ENCODE peak calls at places on chromosomes 5 and 9, in five cellular contexts. One of them, this sample, is unnamed.

GRCh38 chr9:106893088-106893487 is 30.1 kb downstream of the ZNF462 start:
- DNase-seq in tibial artery: no peak
- DNase-seq in fibroblast of pulmonary artery: peak; percentile 35
- DNase-seq in activated CD8-positive, alpha-beta T cell treated with anti-CD3 and anti-CD28 coated beads for 36 hours: no peak
- DNase-seq in cardiac muscle cell: peak; percentile 41
- DNase-seq in this sample: no peak

GRCh38 chr9:94680020-94680419 is 40.7 kb upstream of the FBP1 start:
- DNase-seq in tibial artery: no peak
- DNase-seq in fibroblast of pulmonary artery: no peak
- DNase-seq in activated CD8-positive, alpha-beta T cell treated with anti-CD3 and anti-CD28 coated beads for 36 hours: no peak
- DNase-seq in cardiac muscle cell: no peak
- DNase-seq in this sample: no peak

GRCh38 chr5:34564706-34565235 is 91.4 kb upstream of the RAI14 start:
- DNase-seq in tibial artery: no peak
- DNase-seq in fibroblast of pulmonary artery: peak; percentile 52
- DNase-seq in activated CD8-positive, alpha-beta T cell treated with anti-CD3 and anti-CD28 coated beads for 36 hours: no peak
- DNase-seq in cardiac muscle cell: peak; percentile 30
- DNase-seq in this sample: no peak

GRCh38 chr5:3190930-3191329 is 404.7 kb upstream of the IRX1 start:
- DNase-seq in tibial artery: no peak
- DNase-seq in fibroblast of pulmonary artery: no peak
- DNase-seq in activated CD8-positive, alpha-beta T cell treated with anti-CD3 and anti-CD28 coated beads for 36 hours: no peak
- DNase-seq in cardiac muscle cell: no peak
- DNase-seq in this sample: no peak

GRCh38 chr5:69049151-69049550 is 44.7 kb upstream of the SLC30A5 start:
- DNase-seq in tibial artery: no peak
- DNase-seq in fibroblast of pulmonary artery: no peak
- DNase-seq in activated CD8-positive, alpha-beta T cell treated with anti-CD3 and anti-CD28 coated beads for 36 hours: no peak
- DNase-seq in cardiac muscle cell: no peak
- DNase-seq in this sample: no peak

GRCh38 chr9:125992557-125992956 is 245.4 kb downstream of the PBX3 start:
- DNase-seq in tibial artery: peak; percentile 51
- DNase-seq in fibroblast of pulmonary artery: no peak
- DNase-seq in activated CD8-positive, alpha-beta T cell treated with anti-CD3 and anti-CD28 coated beads for 36 hours: no peak
- DNase-seq in cardiac muscle cell: no peak
- DNase-seq in this sample: no peak

GRCh38 chr9:85425153-85425611 is 316.6 kb downstream of the AGTPBP1 start:
- DNase-seq in tibial artery: peak; percentile 70
- DNase-seq in fibroblast of pulmonary artery: peak; percentile 58
- DNase-seq in activated CD8-positive, alpha-beta T cell treated with anti-CD3 and anti-CD28 coated beads for 36 hours: peak; percentile 77
- DNase-seq in cardiac muscle cell: peak; percentile 64
- DNase-seq in this sample: peak; percentile 63

GRCh38 chr9:124664143-124664542 is 107.0 kb downstream of the NR6A1 start:
- DNase-seq in tibial artery: no peak
- DNase-seq in fibroblast of pulmonary artery: peak; percentile 35
- DNase-seq in activated CD8-positive, alpha-beta T cell treated with anti-CD3 and anti-CD28 coated beads for 36 hours: no peak
- DNase-seq in cardiac muscle cell: peak; percentile 39
- DNase-seq in this sample: no peak

GRCh38 chr9:87494970-87495471 is 2.6 kb upstream of the DAPK1 start:
- DNase-seq in tibial artery: no peak
- DNase-seq in fibroblast of pulmonary artery: no peak
- DNase-seq in activated CD8-positive, alpha-beta T cell treated with anti-CD3 and anti-CD28 coated beads for 36 hours: no peak
- DNase-seq in cardiac muscle cell: no peak
- DNase-seq in this sample: peak; percentile 42

GRCh38 chr5:132765311-132766019 is 11.6 kb downstream of the SEPTIN8 start:
- DNase-seq in tibial artery: no peak
- DNase-seq in fibroblast of pulmonary artery: no peak
- DNase-seq in activated CD8-positive, alpha-beta T cell treated with anti-CD3 and anti-CD28 coated beads for 36 hours: no peak
- DNase-seq in cardiac muscle cell: no peak
- DNase-seq in this sample: no peak

GRCh38 chr5:133341296-133341695 is 271.0 kb downstream of the FSTL4 start:
- DNase-seq in tibial artery: peak; percentile 37
- DNase-seq in fibroblast of pulmonary artery: no peak
- DNase-seq in activated CD8-positive, alpha-beta T cell treated with anti-CD3 and anti-CD28 coated beads for 36 hours: no peak
- DNase-seq in cardiac muscle cell: no peak
- DNase-seq in this sample: no peak

GRCh38 chr5:45521067-45521466 is 175.1 kb downstream of the HCN1 start:
- DNase-seq in tibial artery: no peak
- DNase-seq in fibroblast of pulmonary artery: peak; percentile 29
- DNase-seq in activated CD8-positive, alpha-beta T cell treated with anti-CD3 and anti-CD28 coated beads for 36 hours: peak; percentile 2
- DNase-seq in cardiac muscle cell: peak; percentile 6
- DNase-seq in this sample: no peak

GRCh38 chr5:176611435-176611834 is 1.5 kb upstream of the GPRIN1 start:
- DNase-seq in tibial artery: peak; percentile 76
- DNase-seq in fibroblast of pulmonary artery: peak; percentile 93
- DNase-seq in activated CD8-positive, alpha-beta T cell treated with anti-CD3 and anti-CD28 coated beads for 36 hours: peak; percentile 76
- DNase-seq in cardiac muscle cell: peak; percentile 92
- DNase-seq in this sample: peak; percentile 68

GRCh38 chr9:93958121-93958874 is 3.1 kb upstream of the BARX1 start:
- DNase-seq in tibial artery: no peak
- DNase-seq in fibroblast of pulmonary artery: no peak
- DNase-seq in activated CD8-positive, alpha-beta T cell treated with anti-CD3 and anti-CD28 coated beads for 36 hours: peak; percentile 62
- DNase-seq in cardiac muscle cell: no peak
- DNase-seq in this sample: peak; percentile 50

GRCh38 chr5:156406023-156406422 is 79.1 kb downstream of the SGCD start:
- DNase-seq in tibial artery: no peak
- DNase-seq in fibroblast of pulmonary artery: no peak
- DNase-seq in activated CD8-positive, alpha-beta T cell treated with anti-CD3 and anti-CD28 coated beads for 36 hours: no peak
- DNase-seq in cardiac muscle cell: no peak
- DNase-seq in this sample: no peak

GRCh38 chr9:9612270-9612669 is 1000.5 kb downstream of the PTPRD start:
- DNase-seq in tibial artery: no peak
- DNase-seq in fibroblast of pulmonary artery: no peak
- DNase-seq in activated CD8-positive, alpha-beta T cell treated with anti-CD3 and anti-CD28 coated beads for 36 hours: no peak
- DNase-seq in cardiac muscle cell: no peak
- DNase-seq in this sample: no peak

GRCh38 chr5:56914678-56915077 is 5.3 kb downstream of the SETD9 start:
- DNase-seq in tibial artery: no peak
- DNase-seq in fibroblast of pulmonary artery: no peak
- DNase-seq in activated CD8-positive, alpha-beta T cell treated with anti-CD3 and anti-CD28 coated beads for 36 hours: no peak
- DNase-seq in cardiac muscle cell: no peak
- DNase-seq in this sample: no peak

GRCh38 chr9:95103385-95104087 is 214.0 kb downstream of the FANCC start:
- DNase-seq in tibial artery: no peak
- DNase-seq in fibroblast of pulmonary artery: no peak
- DNase-seq in activated CD8-positive, alpha-beta T cell treated with anti-CD3 and anti-CD28 coated beads for 36 hours: no peak
- DNase-seq in cardiac muscle cell: peak; percentile 20
- DNase-seq in this sample: no peak

GRCh38 chr5:164487939-164488338 is 982.5 kb downstream of the MAT2B start:
- DNase-seq in tibial artery: no peak
- DNase-seq in fibroblast of pulmonary artery: no peak
- DNase-seq in activated CD8-positive, alpha-beta T cell treated with anti-CD3 and anti-CD28 coated beads for 36 hours: no peak
- DNase-seq in cardiac muscle cell: no peak
- DNase-seq in this sample: no peak

GRCh38 chr5:149845601-149846000 is 99.0 kb downstream of the PDE6A start:
- DNase-seq in tibial artery: no peak
- DNase-seq in fibroblast of pulmonary artery: no peak
- DNase-seq in activated CD8-positive, alpha-beta T cell treated with anti-CD3 and anti-CD28 coated beads for 36 hours: no peak
- DNase-seq in cardiac muscle cell: no peak
- DNase-seq in this sample: no peak

GRCh38 chr9:130893250-130894101 is 3.1 kb downstream of the QRFP start:
- DNase-seq in tibial artery: no peak
- DNase-seq in fibroblast of pulmonary artery: no peak
- DNase-seq in activated CD8-positive, alpha-beta T cell treated with anti-CD3 and anti-CD28 coated beads for 36 hours: no peak
- DNase-seq in cardiac muscle cell: no peak
- DNase-seq in this sample: no peak

GRCh38 chr9:33408087-33408486 is 5.7 kb upstream of the AQP7 start:
- DNase-seq in tibial artery: no peak
- DNase-seq in fibroblast of pulmonary artery: no peak
- DNase-seq in activated CD8-positive, alpha-beta T cell treated with anti-CD3 and anti-CD28 coated beads for 36 hours: no peak
- DNase-seq in cardiac muscle cell: no peak
- DNase-seq in this sample: no peak

GRCh38 chr9:33407061-33407460 is 4.7 kb upstream of the AQP7 start:
- DNase-seq in tibial artery: no peak
- DNase-seq in fibroblast of pulmonary artery: no peak
- DNase-seq in activated CD8-positive, alpha-beta T cell treated with anti-CD3 and anti-CD28 coated beads for 36 hours: no peak
- DNase-seq in cardiac muscle cell: no peak
- DNase-seq in this sample: no peak

GRCh38 chr9:33403941-33404781 is 1.8 kb upstream of the AQP7 start:
- DNase-seq in tibial artery: no peak
- DNase-seq in fibroblast of pulmonary artery: no peak
- DNase-seq in activated CD8-positive, alpha-beta T cell treated with anti-CD3 and anti-CD28 coated beads for 36 hours: no peak
- DNase-seq in cardiac muscle cell: no peak
- DNase-seq in this sample: peak; percentile 3

GRCh38 chr9:33404782-33405362 is 2.5 kb upstream of the AQP7 start:
- DNase-seq in tibial artery: no peak
- DNase-seq in fibroblast of pulmonary artery: no peak
- DNase-seq in activated CD8-positive, alpha-beta T cell treated with anti-CD3 and anti-CD28 coated beads for 36 hours: no peak
- DNase-seq in cardiac muscle cell: peak; percentile 22
- DNase-seq in this sample: no peak
- TF ChIP-seq CTCF in tibial artery: no peak
- TF ChIP-seq CTCF in fibroblast of pulmonary artery: no peak
- TF ChIP-seq CTCF in activated CD8-positive, alpha-beta T cell treated with anti-CD3 and anti-CD28 coated beads for 36 hours: no peak
- TF ChIP-seq CTCF in cardiac muscle cell: no peak
- TF ChIP-seq CTCF in this sample: no peak

GRCh38 chr9:104110509-104110908 is 16.4 kb downstream of the SMC2 start:
- DNase-seq in tibial artery: no peak
- DNase-seq in fibroblast of pulmonary artery: no peak
- DNase-seq in activated CD8-positive, alpha-beta T cell treated with anti-CD3 and anti-CD28 coated beads for 36 hours: no peak
- DNase-seq in cardiac muscle cell: no peak
- DNase-seq in this sample: no peak

GRCh38 chr9:104107799-104108198 is 13.7 kb downstream of the SMC2 start:
- DNase-seq in tibial artery: no peak
- DNase-seq in fibroblast of pulmonary artery: no peak
- DNase-seq in activated CD8-positive, alpha-beta T cell treated with anti-CD3 and anti-CD28 coated beads for 36 hours: no peak
- DNase-seq in cardiac muscle cell: no peak
- DNase-seq in this sample: no peak

GRCh38 chr9:104104407-104104806 is 10.3 kb downstream of the SMC2 start:
- DNase-seq in tibial artery: no peak
- DNase-seq in fibroblast of pulmonary artery: no peak
- DNase-seq in activated CD8-positive, alpha-beta T cell treated with anti-CD3 and anti-CD28 coated beads for 36 hours: no peak
- DNase-seq in cardiac muscle cell: no peak
- DNase-seq in this sample: no peak

GRCh38 chr9:104108315-104108714 is 14.2 kb downstream of the SMC2 start:
- DNase-seq in tibial artery: no peak
- DNase-seq in fibroblast of pulmonary artery: no peak
- DNase-seq in activated CD8-positive, alpha-beta T cell treated with anti-CD3 and anti-CD28 coated beads for 36 hours: no peak
- DNase-seq in cardiac muscle cell: no peak
- DNase-seq in this sample: no peak
- TF ChIP-seq CTCF in tibial artery: no peak
- TF ChIP-seq CTCF in fibroblast of pulmonary artery: no peak
- TF ChIP-seq CTCF in activated CD8-positive, alpha-beta T cell treated with anti-CD3 and anti-CD28 coated beads for 36 hours: no peak
- TF ChIP-seq CTCF in cardiac muscle cell: no peak
- TF ChIP-seq CTCF in this sample: no peak

DNA sequence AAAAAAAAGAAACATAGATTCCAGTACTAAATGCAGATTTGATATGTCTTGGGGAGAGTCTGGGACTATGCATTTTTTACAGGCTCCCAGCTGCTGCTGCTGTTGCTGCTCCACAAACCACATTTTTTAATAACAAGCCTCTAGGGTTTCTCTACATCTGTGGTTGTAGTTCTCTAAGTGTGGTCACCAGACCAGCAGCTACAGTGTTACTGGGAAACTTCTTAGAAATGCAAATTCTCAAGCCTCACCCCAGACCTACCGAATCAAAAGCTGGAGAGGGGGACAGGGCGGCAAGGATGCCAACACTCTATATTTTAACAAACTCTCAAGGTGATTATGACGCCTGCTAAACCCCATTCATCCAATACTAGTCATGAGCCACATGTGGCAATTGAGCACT is 293.4 kb upstream of the PTGER4 start:
- DNase-seq in tibial artery: no peak
- DNase-seq in fibroblast of pulmonary artery: no peak
- DNase-seq in activated CD8-positive, alpha-beta T cell treated with anti-CD3 and anti-CD28 coated beads for 36 hours: peak; percentile 60
- DNase-seq in cardiac muscle cell: no peak
- DNase-seq in this sample: peak; percentile 20
- TF ChIP-seq CTCF in tibial artery: no peak
- TF ChIP-seq CTCF in fibroblast of pulmonary artery: no peak
- TF ChIP-seq CTCF in activated CD8-positive, alpha-beta T cell treated with anti-CD3 and anti-CD28 coated beads for 36 hours: no peak
- TF ChIP-seq CTCF in cardiac muscle cell: no peak
- TF ChIP-seq CTCF in this sample: no peak

DNA sequence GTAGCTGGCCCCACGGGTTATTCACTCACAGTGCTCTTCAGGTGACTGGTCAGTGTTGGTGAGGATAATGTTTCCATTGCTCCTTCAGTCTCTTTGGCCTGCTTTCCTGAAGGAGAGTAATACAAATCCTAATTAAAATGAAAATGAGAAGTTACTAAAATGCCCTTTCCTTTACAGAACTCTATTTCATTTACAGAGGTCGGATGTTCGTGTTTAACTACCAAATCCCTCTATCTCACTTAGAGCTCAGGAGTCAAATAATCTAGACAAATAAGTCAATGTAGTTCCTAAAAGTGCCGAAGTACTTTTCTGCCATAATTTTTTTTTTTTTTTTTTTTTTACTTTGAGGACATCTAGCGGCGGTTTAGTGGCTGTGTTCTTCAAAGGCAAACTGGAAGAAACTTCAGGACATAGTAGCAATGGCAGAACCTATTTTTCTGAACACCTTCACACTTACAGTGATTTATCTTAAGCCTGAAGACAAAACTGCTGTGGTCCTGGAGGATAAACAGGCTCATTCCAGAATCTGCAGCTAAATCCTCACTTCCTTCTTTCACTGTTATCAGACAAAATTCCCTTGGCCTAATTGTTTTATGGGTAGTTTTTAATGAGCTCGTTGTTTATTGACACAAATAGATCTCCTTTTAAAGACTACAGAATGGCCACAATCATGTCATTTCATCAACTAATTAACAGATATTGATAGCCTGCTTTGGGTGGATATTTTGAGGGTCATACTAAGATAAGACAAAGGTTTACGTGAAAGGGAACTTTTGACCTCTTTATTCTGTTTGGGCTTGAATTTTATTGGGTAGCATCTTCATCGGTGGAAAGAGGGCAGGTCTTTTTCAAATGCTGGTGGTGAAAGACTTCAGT is 207.6 kb upstream of the DMRTA1 start:
- DNase-seq in tibial artery: no peak
- DNase-seq in fibroblast of pulmonary artery: peak; percentile 75
- DNase-seq in activated CD8-positive, alpha-beta T cell treated with anti-CD3 and anti-CD28 coated beads for 36 hours: no peak
- DNase-seq in cardiac muscle cell: peak; percentile 70
- DNase-seq in this sample: peak; percentile 25
- TF ChIP-seq CTCF in tibial artery: peak; percentile 27
- TF ChIP-seq CTCF in fibroblast of pulmonary artery: peak; percentile 58
- TF ChIP-seq CTCF in activated CD8-positive, alpha-beta T cell treated with anti-CD3 and anti-CD28 coated beads for 36 hours: peak; percentile 34
- TF ChIP-seq CTCF in cardiac muscle cell: peak; percentile 69
- TF ChIP-seq CTCF in this sample: peak; percentile 36

DNA sequence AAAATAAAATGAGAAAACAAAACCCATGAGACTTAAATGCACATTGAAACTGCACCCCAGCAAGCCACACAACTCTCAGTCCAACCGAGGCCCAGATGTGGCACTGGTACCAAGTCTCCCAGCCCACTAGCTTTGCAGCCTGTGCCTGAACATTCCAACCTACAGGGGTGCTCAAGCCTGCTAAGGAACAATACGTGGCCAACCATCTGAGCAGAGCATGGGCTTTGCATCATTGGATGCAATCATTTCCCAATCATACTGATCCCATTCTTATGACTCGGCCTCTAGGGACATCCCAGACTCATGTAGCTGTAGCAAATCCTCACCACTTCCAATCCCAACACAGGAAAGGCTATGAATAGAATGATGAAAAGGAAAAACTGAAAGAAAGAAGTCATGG is 297.2 kb downstream of the SPOCK1 start:
- DNase-seq in tibial artery: no peak
- DNase-seq in fibroblast of pulmonary artery: peak; percentile 91
- DNase-seq in activated CD8-positive, alpha-beta T cell treated with anti-CD3 and anti-CD28 coated beads for 36 hours: no peak
- DNase-seq in cardiac muscle cell: peak; percentile 75
- DNase-seq in this sample: no peak
- TF ChIP-seq CTCF in tibial artery: peak; percentile 54
- TF ChIP-seq CTCF in fibroblast of pulmonary artery: peak; percentile 53
- TF ChIP-seq CTCF in activated CD8-positive, alpha-beta T cell treated with anti-CD3 and anti-CD28 coated beads for 36 hours: no peak
- TF ChIP-seq CTCF in cardiac muscle cell: peak; percentile 38
- TF ChIP-seq CTCF in this sample: no peak

GRCh38 chr9:134175808-134176598 is 11.6 kb upstream of the RNU6ATAC start:
- DNase-seq in tibial artery: no peak
- DNase-seq in fibroblast of pulmonary artery: no peak
- DNase-seq in activated CD8-positive, alpha-beta T cell treated with anti-CD3 and anti-CD28 coated beads for 36 hours: no peak
- DNase-seq in cardiac muscle cell: no peak
- DNase-seq in this sample: no peak
- TF ChIP-seq CTCF in tibial artery: no peak
- TF ChIP-seq CTCF in fibroblast of pulmonary artery: peak; percentile 11
- TF ChIP-seq CTCF in activated CD8-positive, alpha-beta T cell treated with anti-CD3 and anti-CD28 coated beads for 36 hours: no peak
- TF ChIP-seq CTCF in cardiac muscle cell: peak; percentile 35
- TF ChIP-seq CTCF in this sample: no peak